ENCODE peak calls at places on chromosomes 3 and 15, in nine cellular contexts. E is anterior cingulate cortex; F is NCI-H510A treated with DMSO at 0.1 percent for 48 hours; J is SK-MEL-5; S is stimulated activated CD8-positive, alpha-beta memory T cell treated with anti-CD3 and anti-CD28 coated beads, Interleukin-7, amount 100 ng/mL, for 1 hour; N is cardiac fibroblast; B is H4; Y is C1 segment of cervical spinal cord; O is upper lobe of right lung. K is an unnamed sample.

GRCh38 chr3:30273304-30274072 is 332.9 kb upstream of the TGFBR2 start:
- DNase-seq in E (no peak), F (no peak), J (no peak), S (no peak), N (no peak), B (no peak), Y (no peak), O (no peak), K (no peak)

GRCh38 chr3:143970773-143971366 is 753 bp upstream of the DIPK2A start:
- DNase-seq in E (peak), F (no peak), J (peak), S (peak), N (no peak), B (peak), Y (peak), O (peak), K (peak)

GRCh38 chr15:79872358-79873017 is 24.3 kb downstream of the MTHFS start:
- DNase-seq in E (no peak), F (no peak), J (no peak), S (no peak), N (peak), B (peak), Y (no peak), O (no peak), K (peak)

GRCh38 chr3:60584250-60584649 is 667.0 kb downstream of the FHIT start:
- DNase-seq in E (no peak), F (no peak), J (no peak), S (no peak), N (no peak), B (no peak), Y (no peak), O (no peak), K (no peak)

GRCh38 chr3:39141211-39141995 is 12.0 kb downstream of the CSRNP1 start:
- DNase-seq in E (no peak), F (peak), J (no peak), S (no peak), N (peak), B (no peak), Y (no peak), O (peak), K (no peak)

GRCh38 chr15:80275946-80276345 is 23.9 kb upstream of the CTXND1 start:
- DNase-seq in E (no peak), F (no peak), J (peak), S (no peak), N (peak), B (peak), Y (no peak), O (no peak), K (peak)

GRCh38 chr15:72230197-72231065 is 559 bp downstream of the PKM start:
- DNase-seq in E (peak), F (peak), J (peak), S (peak), N (peak), B (peak), Y (peak), O (peak), K (peak)

GRCh38 chr15:23646165-23647000 is 1.3 kb downstream of the MAGEL2 start:
- DNase-seq in E (no peak), F (no peak), J (no peak), S (no peak), N (no peak), B (no peak), Y (no peak), O (no peak), K (no peak)

GRCh38 chr3:186385856-186386602 is 24.0 kb upstream of the DGKG start:
- DNase-seq in E (no peak), F (no peak), J (peak), S (no peak), N (no peak), B (no peak), Y (no peak), O (no peak), K (no peak)

GRCh38 chr3:170321326-170322034 is 36.0 kb upstream of the SKIL start:
- DNase-seq in E (no peak), F (peak), J (no peak), S (no peak), N (no peak), B (no peak), Y (no peak), O (no peak), K (peak)

GRCh38 chr3:9945358-9945757 is 6.8 kb downstream of the PRRT3 start:
- DNase-seq in E (no peak), F (no peak), J (no peak), S (no peak), N (no peak), B (no peak), Y (no peak), O (no peak), K (no peak)

GRCh38 chr15:75153084-75153483 is 48.6 kb upstream of the C15orf39 start:
- DNase-seq in E (no peak), F (no peak), J (peak), S (no peak), N (peak), B (peak), Y (no peak), O (no peak), K (peak)

GRCh38 chr15:71570736-71571135 is 239.6 kb upstream of the NR2E3 start:
- DNase-seq in E (no peak), F (no peak), J (no peak), S (no peak), N (no peak), B (no peak), Y (no peak), O (no peak), K (no peak)

GRCh38 chr3:10248984-10249748 is 907 bp downstream of the TATDN2 start:
- DNase-seq in E (no peak), F (no peak), J (no peak), S (no peak), N (no peak), B (no peak), Y (no peak), O (peak), K (peak)

GRCh38 chr3:78610462-78611125 is 1157.2 kb downstream of the ROBO1 start:
- DNase-seq in E (no peak), F (no peak), J (no peak), S (no peak), N (no peak), B (no peak), Y (no peak), O (no peak), K (peak)

GRCh38 chr3:46098319-46098761 is 71.1 kb upstream of the XCR1 start:
- DNase-seq in E (no peak), F (no peak), J (no peak), S (no peak), N (peak), B (peak), Y (no peak), O (no peak), K (peak)

GRCh38 chr15:98899266-98900021 is 108.1 kb downstream of the PGPEP1L start:
- DNase-seq in E (no peak), F (no peak), J (no peak), S (no peak), N (peak), B (no peak), Y (no peak), O (no peak), K (peak)

GRCh38 chr3:23455775-23456174 is 252.6 kb downstream of the UBE2E2 start:
- DNase-seq in E (no peak), F (no peak), J (no peak), S (no peak), N (peak), B (no peak), Y (no peak), O (no peak), K (peak)

GRCh38 chr15:57060799-57061198 is 142.4 kb downstream of the TCF12 start:
- DNase-seq in E (no peak), F (no peak), J (peak), S (no peak), N (peak), B (no peak), Y (no peak), O (no peak), K (peak)

GRCh38 chr3:94936023-94936580 is 873.2 kb downstream of the NSUN3 start:
- DNase-seq in E (no peak), F (no peak), J (no peak), S (no peak), N (no peak), B (peak), Y (no peak), O (no peak), K (no peak)

GRCh38 chr15:68410466-68411200 is 21.3 kb downstream of the ITGA11 start:
- DNase-seq in E (no peak), F (no peak), J (no peak), S (no peak), N (no peak), B (no peak), Y (no peak), O (peak), K (no peak)

GRCh38 chr3:123621510-123622189 is 36.8 kb upstream of the HACD2 start:
- DNase-seq in E (no peak), F (peak), J (no peak), S (no peak), N (no peak), B (no peak), Y (no peak), O (no peak), K (no peak)

GRCh38 chr3:26193558-26193957 is 403.7 kb downstream of the OXSM start:
- DNase-seq in E (no peak), F (no peak), J (no peak), S (no peak), N (no peak), B (no peak), Y (no peak), O (no peak), K (no peak)